ENCODE peak calls at places on chromosome 4, in seven cellular contexts. G is transverse colon, X is Karpas-422, W is A549, E is body of pancreas, M is heart right ventricle, S is colonic mucosa. R is an unnamed sample.

GRCh38 chr4:98996056-98996941 is 778 bp downstream of the METAP1 start:
- DNase-seq in G (peak), X (peak), W (peak), E (peak), M (no peak), S (peak), R (peak)

GRCh38 chr4:153222790-153223417 is 18.7 kb downstream of the TRIM2 start:
- DNase-seq in G (peak), X (no peak), W (no peak), E (peak), M (peak), S (peak), R (peak)

GRCh38 chr4:172578712-172579111 is 589.9 kb upstream of the GALNT7 start:
- DNase-seq in G (no peak), X (no peak), W (no peak), E (no peak), M (no peak), S (no peak), R (no peak)

GRCh38 chr4:3402409-3403103 is 39.2 kb upstream of the HGFAC start:
- DNase-seq in G (no peak), X (no peak), W (no peak), E (no peak), M (peak), S (no peak), R (no peak)

GRCh38 chr4:6338175-6338950 is 68.7 kb downstream of the WFS1 start:
- DNase-seq in G (no peak), X (no peak), W (no peak), E (no peak), M (no peak), S (no peak), R (no peak)

GRCh38 chr4:87038837-87039715 is 104.3 kb downstream of the AFF1 start:
- DNase-seq in G (peak), X (no peak), W (peak), E (peak), M (peak), S (no peak), R (peak)

GRCh38 chr4:125736057-125736456 is 421.3 kb downstream of the FAT4 start:
- DNase-seq in G (no peak), X (peak), W (peak), E (no peak), M (no peak), S (no peak), R (peak)

GRCh38 chr4:40515398-40516293 is 114.0 kb downstream of the RBM47 start:
- DNase-seq in G (peak), X (peak), W (peak), E (peak), M (no peak), S (peak), R (no peak)

GRCh38 chr4:145058256-145058655 is 39.7 kb downstream of the ANAPC10 start:
- DNase-seq in G (no peak), X (no peak), W (no peak), E (no peak), M (no peak), S (no peak), R (no peak)

GRCh38 chr4:42152507-42153504 is at the start of gene BEND4:
- DNase-seq in G (peak), X (no peak), W (peak), E (no peak), M (no peak), S (peak), R (no peak)

GRCh38 chr4:151321586-151321985 is 3.8 kb downstream of the SH3D19 start:
- DNase-seq in G (no peak), X (peak), W (no peak), E (no peak), M (no peak), S (no peak), R (no peak)

GRCh38 chr4:42396361-42397255 is 680 bp upstream of the SHISA3 start:
- DNase-seq in G (no peak), X (no peak), W (no peak), E (no peak), M (no peak), S (no peak), R (no peak)

GRCh38 chr4:19580090-19580489 is 671.6 kb upstream of the SLIT2 start:
- DNase-seq in G (no peak), X (no peak), W (no peak), E (no peak), M (no peak), S (no peak), R (no peak)

GRCh38 chr4:3441501-3442459 is at the start of gene HGFAC:
- DNase-seq in G (no peak), X (no peak), W (peak), E (no peak), M (peak), S (no peak), R (no peak)

GRCh38 chr4:26909369-26909768 is 48.7 kb downstream of the STIM2 start:
- DNase-seq in G (no peak), X (no peak), W (no peak), E (no peak), M (no peak), S (no peak), R (peak)

GRCh38 chr4:7736436-7737267 is 203.0 kb downstream of the AFAP1 start:
- DNase-seq in G (no peak), X (no peak), W (no peak), E (no peak), M (no peak), S (no peak), R (no peak)

GRCh38 chr4:155959417-155959816 is 5.8 kb upstream of the CTSO start:
- DNase-seq in G (no peak), X (no peak), W (no peak), E (no peak), M (no peak), S (no peak), R (no peak)

GRCh38 chr4:94451669-94452475 is at the start of gene PDLIM5:
- DNase-seq in G (peak), X (peak), W (peak), E (peak), M (peak), S (peak), R (peak)

GRCh38 chr4:174714393-174715211 is 114.4 kb downstream of the GLRA3 start:
- DNase-seq in G (peak), X (peak), W (peak), E (peak), M (no peak), S (peak), R (peak)

GRCh38 chr4:77599378-77599777 is 6.2 kb upstream of the CXCL13 start:
- DNase-seq in G (no peak), X (peak), W (peak), E (peak), M (no peak), S (peak), R (peak)

GRCh38 chr4:122803788-122804208 is 22.8 kb upstream of the FGF2 start:
- DNase-seq in G (no peak), X (no peak), W (no peak), E (no peak), M (peak), S (no peak), R (peak)

GRCh38 chr4:148076964-148077363 is 345.1 kb downstream of the ARHGAP10 start:
- DNase-seq in G (no peak), X (no peak), W (no peak), E (no peak), M (no peak), S (no peak), R (no peak)

GRCh38 chr4:86421461-86421860 is 61.6 kb upstream of the MAPK10 start:
- DNase-seq in G (no peak), X (no peak), W (no peak), E (no peak), M (no peak), S (no peak), R (no peak)

GRCh38 chr4:107615809-107616208 is 104.2 kb downstream of the PAPSS1 start:
- DNase-seq in G (no peak), X (no peak), W (no peak), E (no peak), M (no peak), S (no peak), R (no peak)

GRCh38 chr4:147969573-147969972 is 237.7 kb downstream of the ARHGAP10 start:
- DNase-seq in G (no peak), X (no peak), W (no peak), E (no peak), M (no peak), S (no peak), R (peak)

GRCh38 chr4:7050481-7051143 is 7.4 kb downstream of the TADA2B start:
- DNase-seq in G (no peak), X (no peak), W (no peak), E (peak), M (no peak), S (no peak), R (no peak)

GRCh38 chr4:56298210-56298609 is 89.1 kb downstream of the AASDH start:
- DNase-seq in G (peak), X (no peak), W (no peak), E (no peak), M (no peak), S (peak), R (no peak)

GRCh38 chr4:18106620-18107019 is 85.1 kb upstream of the LCORL start:
- DNase-seq in G (peak), X (no peak), W (no peak), E (no peak), M (no peak), S (peak), R (peak)

GRCh38 chr4:156052116-156052515 is 98.5 kb upstream of the CTSO start:
- DNase-seq in G (no peak), X (no peak), W (no peak), E (no peak), M (no peak), S (no peak), R (no peak)

GRCh38 chr4:52358855-52359254 is 300.2 kb downstream of the USP46 start:
- DNase-seq in G (no peak), X (no peak), W (no peak), E (peak), M (no peak), S (no peak), R (no peak)

GRCh38 chr4:14888790-14889189 is 113.5 kb upstream of the CPEB2 start:
- DNase-seq in G (no peak), X (no peak), W (peak), E (no peak), M (no peak), S (no peak), R (no peak)

GRCh38 chr4:170022211-170022610 is 4.0 kb downstream of the MFAP3L start:
- DNase-seq in G (no peak), X (no peak), W (no peak), E (no peak), M (no peak), S (no peak), R (no peak)

GRCh38 chr4:170026253-170026991 is at the start of gene MFAP3L:
- DNase-seq in G (peak), X (no peak), W (peak), E (peak), M (peak), S (peak), R (peak)

GRCh38 chr4:170030121-170030520 is 3.9 kb upstream of the MFAP3L start:
- DNase-seq in G (no peak), X (no peak), W (no peak), E (no peak), M (no peak), S (no peak), R (no peak)

GRCh38 chr4:170025523-170026252 is 507 bp downstream of the MFAP3L start:
- DNase-seq in G (peak), X (no peak), W (peak), E (peak), M (peak), S (peak), R (no peak)

GRCh38 chr4:170027181-170027829 is 1.1 kb upstream of the MFAP3L start:
- DNase-seq in G (peak), X (no peak), W (peak), E (peak), M (peak), S (peak), R (peak)
- H3K4me3 ChIP-seq in G (peak), X (no peak), W (peak), E (no peak), M (peak), S (peak), R (peak)

GRCh38 chr4:74364649-74365491 is at the start of gene EREG:
- DNase-seq in G (peak), X (no peak), W (peak), E (peak), M (peak), S (peak), R (peak)
- H3K4me3 ChIP-seq in G (peak), X (no peak), W (peak), E (no peak), M (peak), S (peak), R (peak)

GRCh38 chr4:183723561-183724228 is 64.6 kb downstream of the TRAPPC11 start:
- DNase-seq in G (no peak), X (no peak), W (no peak), E (no peak), M (no peak), S (no peak), R (no peak)
- H3K4me3 ChIP-seq in G (no peak), X (no peak), W (no peak), E (no peak), M (peak), S (no peak), R (no peak)

DNA sequence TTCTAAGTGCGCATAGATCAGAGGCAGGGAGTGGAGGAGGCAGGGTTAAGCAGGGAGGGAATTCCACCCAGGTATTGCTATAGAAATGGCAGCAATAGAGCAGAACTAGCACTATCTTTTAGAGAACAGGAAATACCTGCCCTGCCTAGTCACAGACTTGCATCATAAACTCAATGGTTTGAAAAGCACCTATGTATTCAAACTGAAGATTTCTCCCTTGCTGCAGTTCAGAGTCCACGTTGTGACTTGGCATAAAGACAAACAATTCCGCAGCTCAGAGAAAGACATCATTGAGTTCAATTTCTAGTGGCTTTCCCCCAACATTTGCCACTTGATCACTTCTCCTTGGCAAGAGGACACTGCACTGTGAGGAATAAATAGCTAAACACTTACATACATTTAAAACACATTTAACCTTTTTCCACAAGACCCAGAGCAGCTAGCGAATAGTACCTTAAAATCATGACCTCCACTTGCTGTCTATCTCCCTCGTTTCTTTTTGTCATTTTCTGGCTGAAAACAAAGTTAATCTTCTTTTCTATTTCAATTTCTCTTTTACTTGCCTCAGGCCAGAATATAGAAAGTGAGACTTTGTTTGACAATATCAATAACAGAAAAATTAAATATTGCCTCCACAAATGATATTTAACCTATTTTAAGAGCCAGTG is 42.4 kb downstream of the SLC7A11 start:
- DNase-seq in G (peak), X (no peak), W (peak), E (peak), M (no peak), S (peak), R (peak)
- H3K4me3 ChIP-seq in G (no peak), X (no peak), W (peak), E (no peak), M (no peak), S (no peak), R (no peak)

DNA sequence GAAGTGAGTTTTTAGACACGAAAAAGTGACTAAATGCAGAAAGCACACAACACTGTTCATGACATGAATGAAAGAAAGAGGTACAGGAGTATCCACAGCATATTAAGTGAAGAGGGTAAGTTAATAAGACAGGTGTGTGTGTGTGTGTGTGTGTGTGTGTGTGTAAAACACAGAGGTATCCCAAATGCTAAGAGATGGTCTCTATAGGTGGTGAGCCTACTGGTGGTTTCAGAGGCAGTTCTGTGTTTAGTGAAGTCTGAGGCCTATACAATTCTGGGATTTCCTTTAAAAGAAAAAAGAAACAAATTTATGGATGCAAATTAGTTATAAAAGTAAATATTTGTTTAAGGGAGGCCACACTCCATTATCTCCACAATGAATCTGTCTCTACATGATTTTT is 17.4 kb upstream of the TNIP3 start:
- DNase-seq in G (no peak), X (no peak), W (no peak), E (no peak), M (no peak), S (no peak), R (no peak)
- H3K4me3 ChIP-seq in G (no peak), X (no peak), W (no peak), E (no peak), M (peak), S (peak), R (no peak)

DNA sequence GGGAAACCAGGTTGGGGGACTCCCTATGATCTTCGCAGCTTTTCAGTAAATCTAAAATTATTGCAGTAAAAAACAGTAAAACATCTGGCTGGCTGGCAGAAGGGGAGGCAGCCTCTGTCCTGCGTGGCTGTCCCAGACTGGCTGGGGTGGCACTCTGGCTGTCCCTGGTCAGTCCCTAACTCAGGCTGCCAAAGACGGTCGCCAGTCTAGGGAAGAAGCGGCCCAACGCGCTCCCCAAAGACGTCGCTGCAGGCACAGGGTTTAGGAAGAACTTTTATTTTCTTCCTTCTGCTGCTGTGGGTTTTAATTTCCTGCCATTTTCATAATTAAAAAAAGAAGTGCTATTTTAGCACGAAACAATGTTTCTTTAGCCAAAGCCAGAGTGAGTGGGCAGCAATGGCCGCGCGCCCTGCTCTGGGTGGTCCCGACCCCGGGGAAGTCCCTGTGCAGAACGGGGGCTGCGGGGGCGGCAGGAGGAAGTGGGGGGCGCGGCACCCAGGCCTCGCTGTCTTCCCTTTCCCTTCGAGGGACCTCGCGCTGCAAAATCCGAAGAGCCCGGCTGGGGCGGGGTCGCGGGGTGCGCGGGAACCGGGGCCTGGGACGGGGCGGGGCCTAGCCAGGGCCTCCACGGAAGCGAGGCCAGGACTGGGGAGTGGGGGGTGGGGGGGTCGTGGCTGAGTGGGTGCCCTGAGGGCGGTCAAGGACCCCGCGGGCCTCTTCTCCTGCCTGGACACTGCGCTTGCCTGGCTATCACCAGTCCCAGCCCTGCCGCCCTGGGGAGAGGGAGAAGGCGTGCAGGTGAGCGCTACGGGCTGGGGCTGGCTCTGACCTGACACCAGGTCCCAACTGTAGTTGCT is 6.3 kb upstream of the LETM1 start:
- DNase-seq in G (no peak), X (peak), W (no peak), E (no peak), M (no peak), S (no peak), R (no peak)
- H3K4me3 ChIP-seq in G (peak), X (peak), W (no peak), E (no peak), M (peak), S (peak), R (no peak)

GRCh38 chr4:102430511-102430910 is 70.6 kb upstream of the NFKB1 start:
- DNase-seq in G (no peak), X (no peak), W (peak), E (no peak), M (no peak), S (no peak), R (peak)
- H3K4me3 ChIP-seq in G (peak), X (peak), W (peak), E (no peak), M (peak), S (peak), R (peak)